ENCODE peak calls at places on chromosomes 7 and 10, in seven cellular contexts. S is foreskin fibroblast; K is HS-5; H is globus pallidus; A is GM12891; D is activated CD4-positive, alpha-beta T cell treated with anti-CD3 and anti-CD28 coated beads, Interleukin-2, amount 50 U/mL, for 24 hours; L is HuH-7. W is an unnamed sample.

GRCh38 chr7:113464096-113464855 is 345.9 kb upstream of the SMIM30 start:
- DNase-seq in A (no peak), L (no peak), K (no peak), H (no peak), D (no peak), S (no peak), W (no peak)

GRCh38 chr10:80429521-80429966 is 21.2 kb downstream of the PRXL2A start:
- DNase-seq in A (no peak), S (peak), L (no peak), H (no peak), D (no peak), K (no peak), W (no peak)

GRCh38 chr10:18229839-18230238 is 89.6 kb downstream of the CACNB2 start:
- DNase-seq in L (no peak), A (no peak), S (peak), H (no peak), K (peak), D (no peak), W (no peak)

GRCh38 chr7:130494480-130494879 is 2.6 kb downstream of the MEST start:
- DNase-seq in S (no peak), H (no peak), L (no peak), A (no peak), D (no peak), K (no peak), W (no peak)

GRCh38 chr7:56079450-56080185 is 13.1 kb downstream of the PHKG1 start:
- DNase-seq in A (no peak), K (no peak), H (peak), L (no peak), S (peak), D (no peak), W (peak)

GRCh38 chr7:27164381-27165088 is 802 bp downstream of the HOXA9 start:
- DNase-seq in K (no peak), H (no peak), D (no peak), A (no peak), L (no peak), S (no peak), W (no peak)

GRCh38 chr10:47277352-47278151 is 22.4 kb upstream of the GDF10 start:
- DNase-seq in A (no peak), S (no peak), H (no peak), D (no peak), K (no peak), L (no peak), W (no peak)

GRCh38 chr7:39617010-39617409 is 6.4 kb upstream of the RALA start:
- DNase-seq in A (no peak), L (no peak), D (no peak), S (peak), K (no peak), H (no peak), W (no peak)

GRCh38 chr7:67937717-67938191 is 941.1 kb downstream of the TYW1 start:
- DNase-seq in H (peak), D (no peak), K (no peak), A (no peak), L (no peak), S (peak), W (no peak)

GRCh38 chr7:102415685-102416225 is 17.6 kb upstream of the ORAI2 start:
- DNase-seq in K (no peak), A (no peak), D (peak), L (no peak), H (no peak), S (no peak), W (no peak)

GRCh38 chr7:136002802-136003201 is 25.6 kb upstream of the MTPN start:
- DNase-seq in S (no peak), H (no peak), A (no peak), D (no peak), K (no peak), L (no peak), W (no peak)

GRCh38 chr7:35716038-35716803 is 21.3 kb upstream of the HERPUD2 start:
- DNase-seq in D (no peak), H (peak), A (no peak), L (no peak), S (peak), K (no peak), W (peak)

GRCh38 chr10:78656815-78657621 is 411.7 kb upstream of the ZMIZ1 start:
- DNase-seq in L (peak), A (no peak), D (no peak), S (no peak), K (no peak), H (peak), W (peak)

GRCh38 chr7:137695942-137696341 is 150.8 kb downstream of the DGKI start:
- DNase-seq in K (no peak), L (peak), H (peak), D (no peak), A (no peak), S (no peak), W (no peak)

GRCh38 chr7:56009695-56010094 is 41.5 kb downstream of the PSPH start:
- DNase-seq in K (no peak), A (no peak), D (no peak), S (no peak), H (peak), L (no peak), W (peak)

GRCh38 chr7:113424463-113424862 is 306.1 kb upstream of the SMIM30 start:
- DNase-seq in L (no peak), D (no peak), A (no peak), S (no peak), K (no peak), H (no peak), W (no peak)

GRCh38 chr10:132296671-132297443 is 10.9 kb downstream of the STK32C start:
- DNase-seq in A (no peak), S (no peak), H (no peak), K (no peak), D (no peak), L (no peak), W (no peak)